ENCODE peak calls at places on chromosomes 11 and 22, in five cellular contexts. W is GM10248, K is GDM1, V is lung, U is kidney glomerular epithelial cell. Y is an unnamed sample.

GRCh38 chr11:12429155-12429554 is 51.8 kb downstream of the PARVA start:
- DNase-seq in W (no peak), K (no peak), V (no peak), U (no peak), Y (no peak)

GRCh38 chr11:119254239-119254638 is 48.1 kb downstream of the CBL start:
- DNase-seq in W (no peak), K (no peak), V (no peak), U (no peak), Y (no peak)

GRCh38 chr11:102534261-102534872 is 3.8 kb upstream of the MMP7 start:
- DNase-seq in W (peak; percentile 29), K (no peak), V (no peak), U (no peak), Y (no peak)

GRCh38 chr11:12123177-12123576 is 12.8 kb downstream of the MICAL2 start:
- DNase-seq in W (no peak), K (no peak), V (no peak), U (peak; percentile 23), Y (no peak)

GRCh38 chr11:64742087-64742939 is 1.6 kb downstream of the RASGRP2 start:
- DNase-seq in W (peak; percentile 70), K (no peak), V (no peak), U (no peak), Y (no peak)

GRCh38 chr22:45504703-45505341 is 2.1 kb downstream of the FBLN1 start:
- DNase-seq in W (no peak), K (no peak), V (no peak), U (no peak), Y (peak; percentile 51)

GRCh38 chr11:47724041-47724729 is 9.0 kb upstream of the AGBL2 start:
- DNase-seq in W (no peak), K (no peak), V (peak; percentile 31), U (no peak), Y (peak; percentile 27)

GRCh38 chr22:40534379-40535188 is 101.9 kb downstream of the MRTFA start:
- DNase-seq in W (no peak), K (peak; percentile 60), V (no peak), U (no peak), Y (peak; percentile 81)

GRCh38 chr11:6476571-6476970 is 2.8 kb upstream of the TRIM3 start:
- DNase-seq in W (no peak), K (no peak), V (no peak), U (no peak), Y (no peak)

GRCh38 chr11:113623114-113623513 is 83.0 kb downstream of the TMPRSS5 start:
- DNase-seq in W (no peak), K (no peak), V (no peak), U (no peak), Y (no peak)

Y was measured in Kasumi-1.